ENCODE peak calls at places on chromosome 15, in four cellular contexts. One of them, this sample, is unnamed.
A peak's percentile ranks its signal among the peaks of the same experiment; 100 is the strongest.

GRCh38 chr15:56244237-56244810 is 645 bp upstream of the RFX7 start:
- DNase-seq in psoas muscle: peak; percentile 54
- DNase-seq in mesendoderm: peak; percentile 96
- DNase-seq in transverse colon: peak; percentile 38
- DNase-seq in this sample: peak; percentile 80

GRCh38 chr15:67805871-67806538 is 19.3 kb upstream of the SKOR1 start:
- DNase-seq in psoas muscle: no peak
- DNase-seq in mesendoderm: no peak
- DNase-seq in transverse colon: no peak
- DNase-seq in this sample: peak; percentile 53

GRCh38 chr15:74725241-74725774 is at the start of gene CYP1A1:
- DNase-seq in psoas muscle: no peak
- DNase-seq in mesendoderm: no peak
- DNase-seq in transverse colon: peak; percentile 56
- DNase-seq in this sample: peak; percentile 75

GRCh38 chr15:58330468-58330793 is 101.4 kb upstream of the LIPC start:
- DNase-seq in psoas muscle: no peak
- DNase-seq in mesendoderm: no peak
- DNase-seq in transverse colon: no peak
- DNase-seq in this sample: no peak

GRCh38 chr15:61888074-61888780 is 172.0 kb downstream of the VPS13C start:
- DNase-seq in psoas muscle: no peak
- DNase-seq in mesendoderm: no peak
- DNase-seq in transverse colon: no peak
- DNase-seq in this sample: no peak

GRCh38 chr15:35646790-35647189 is 100.8 kb upstream of the DPH6 start:
- DNase-seq in psoas muscle: no peak
- DNase-seq in mesendoderm: no peak
- DNase-seq in transverse colon: no peak
- DNase-seq in this sample: no peak

GRCh38 chr15:75067123-75067854 is 43.9 kb downstream of the PPCDC start:
- DNase-seq in psoas muscle: no peak
- DNase-seq in mesendoderm: no peak
- DNase-seq in transverse colon: no peak
- DNase-seq in this sample: no peak

GRCh38 chr15:78457101-78457500 is 19.1 kb downstream of the IREB2 start:
- DNase-seq in psoas muscle: no peak
- DNase-seq in mesendoderm: no peak
- DNase-seq in transverse colon: no peak
- DNase-seq in this sample: no peak

GRCh38 chr15:62059818-62060115 is 480 bp downstream of the VPS13C start:
- DNase-seq in psoas muscle: no peak
- DNase-seq in mesendoderm: no peak
- DNase-seq in transverse colon: peak; percentile 76
- DNase-seq in this sample: no peak

GRCh38 chr15:74723754-74724334 is 1.5 kb downstream of the CYP1A1 start:
- DNase-seq in psoas muscle: no peak
- DNase-seq in mesendoderm: peak; percentile 89
- DNase-seq in transverse colon: no peak
- DNase-seq in this sample: peak; percentile 81

GRCh38 chr15:47351501-47351900 is 365.8 kb upstream of the SEMA6D start:
- DNase-seq in psoas muscle: no peak
- DNase-seq in mesendoderm: no peak
- DNase-seq in transverse colon: no peak
- DNase-seq in this sample: no peak

GRCh38 chr15:81497226-81497625 is 123.2 kb upstream of the TMC3 start:
- DNase-seq in psoas muscle: no peak
- DNase-seq in mesendoderm: no peak
- DNase-seq in transverse colon: no peak
- DNase-seq in this sample: no peak

GRCh38 chr15:43410572-43411214 is 39.8 kb downstream of the TUBGCP4 start:
- DNase-seq in psoas muscle: no peak
- DNase-seq in mesendoderm: peak; percentile 15
- DNase-seq in transverse colon: no peak
- DNase-seq in this sample: no peak

GRCh38 chr15:60383008-60383694 is 14.6 kb downstream of the ANXA2 start:
- DNase-seq in psoas muscle: no peak
- DNase-seq in mesendoderm: no peak
- DNase-seq in transverse colon: no peak
- DNase-seq in this sample: no peak

GRCh38 chr15:60379466-60380274 is 18.1 kb downstream of the ANXA2 start:
- DNase-seq in psoas muscle: no peak
- DNase-seq in mesendoderm: peak; percentile 41
- DNase-seq in transverse colon: no peak
- DNase-seq in this sample: no peak

GRCh38 chr15:60384526-60385127 is 13.2 kb downstream of the ANXA2 start:
- DNase-seq in psoas muscle: no peak
- DNase-seq in mesendoderm: no peak
- DNase-seq in transverse colon: no peak
- DNase-seq in this sample: no peak

GRCh38 chr15:60384052-60384451 is 13.7 kb downstream of the ANXA2 start:
- DNase-seq in psoas muscle: no peak
- DNase-seq in mesendoderm: no peak
- DNase-seq in transverse colon: no peak
- DNase-seq in this sample: no peak

GRCh38 chr15:60381148-60381788 is 16.5 kb downstream of the ANXA2 start:
- DNase-seq in psoas muscle: no peak
- DNase-seq in mesendoderm: no peak
- DNase-seq in transverse colon: no peak
- DNase-seq in this sample: no peak
- H3K36me3 ChIP-seq in psoas muscle: peaks cover 22% of the 10 kb centered on the region
- H3K36me3 ChIP-seq in mesendoderm: peaks cover 16% of the 10 kb centered on the region
- H3K36me3 ChIP-seq in transverse colon: peaks cover 16% of the 10 kb centered on the region
- H3K36me3 ChIP-seq in this sample: peaks cover 5% of the 10 kb centered on the region

GRCh38 chr15:100056411-100057072 is 285.2 kb downstream of the ADAMTS17 start:
- DNase-seq in psoas muscle: no peak
- DNase-seq in mesendoderm: no peak
- DNase-seq in transverse colon: no peak
- DNase-seq in this sample: no peak
- H3K27me3 ChIP-seq in psoas muscle: no peaks in the 10 kb centered on the region
- H3K27me3 ChIP-seq in mesendoderm: no peaks in the 10 kb centered on the region
- H3K27me3 ChIP-seq in transverse colon: no peaks in the 10 kb centered on the region
- H3K27me3 ChIP-seq in this sample: no peaks in the 10 kb centered on the region

GRCh38 chr15:51731549-51732267 is 5.7 kb downstream of the LYSMD2 start:
- DNase-seq in psoas muscle: no peak
- DNase-seq in mesendoderm: no peak
- DNase-seq in transverse colon: peak; percentile 28
- DNase-seq in this sample: no peak
- H3K4me3 ChIP-seq in psoas muscle: peak overlapping the region; percentile 55
- H3K4me3 ChIP-seq in mesendoderm: no peak overlapping the region
- H3K4me3 ChIP-seq in transverse colon: peak overlapping the region; percentile 44
- H3K4me3 ChIP-seq in this sample: no peak overlapping the region

GRCh38 chr15:69433831-69434230 is 18.8 kb upstream of the RPLP1 start:
- DNase-seq in psoas muscle: no peak
- DNase-seq in mesendoderm: no peak
- DNase-seq in transverse colon: no peak
- DNase-seq in this sample: no peak
- H3K36me3 ChIP-seq in psoas muscle: no peaks in the 10 kb centered on the region
- H3K36me3 ChIP-seq in mesendoderm: peaks cover 16% of the 10 kb centered on the region
- H3K36me3 ChIP-seq in transverse colon: peaks cover 5% of the 10 kb centered on the region
- H3K36me3 ChIP-seq in this sample: peaks cover 40% of the 10 kb centered on the region

This sample was measured in H7.